ENCODE peak calls at places on chromosomes 3 and 15, in eight cellular contexts. P, E, D, Y, N, A, W and Z are unnamed samples.

GRCh38 chr3:37249717-37250116 is 75.3 kb upstream of the LRRFIP2 start:
- DNase-seq in P (no peak), E (no peak), D (no peak), Y (no peak), N (no peak), A (no peak), W (no peak), Z (no peak)

GRCh38 chr15:37372064-37372463 is 271.7 kb upstream of the MEIS2 start:
- DNase-seq in P (no peak), E (no peak), D (no peak), Y (no peak), N (no peak), A (no peak), W (no peak), Z (no peak)

GRCh38 chr3:24451461-24452099 is 43.1 kb downstream of the THRB start:
- DNase-seq in P (no peak), E (no peak), D (no peak), Y (no peak), N (no peak), A (no peak), W (no peak), Z (peak; percentile 83)

GRCh38 chr15:73318463-73319351 is 50.1 kb downstream of the HCN4 start:
- DNase-seq in P (peak; percentile 94), E (no peak), D (no peak), Y (no peak), N (no peak), A (peak; percentile 46), W (no peak), Z (no peak)

GRCh38 chr3:64291345-64291744 is 66.1 kb upstream of the PRICKLE2 start:
- DNase-seq in P (no peak), E (no peak), D (no peak), Y (peak; percentile 86), N (no peak), A (no peak), W (no peak), Z (peak; percentile 24)

GRCh38 chr15:68636256-68636655 is 57.5 kb downstream of the CORO2B start:
- DNase-seq in P (no peak), E (no peak), D (no peak), Y (no peak), N (no peak), A (no peak), W (no peak), Z (no peak)

GRCh38 chr3:50274371-50275104 is 4.3 kb upstream of the LSMEM2 start:
- DNase-seq in P (peak; percentile 76), E (no peak), D (peak; percentile 70), Y (peak; percentile 21), N (peak; percentile 43), A (peak; percentile 73), W (peak; percentile 32), Z (peak; percentile 79)

GRCh38 chr3:117052356-117052755 is 342.8 kb downstream of the TUSC7 start:
- DNase-seq in P (no peak), E (no peak), D (no peak), Y (no peak), N (no peak), A (no peak), W (no peak), Z (no peak)

GRCh38 chr15:84749111-84749991 is 959 bp downstream of the ZNF592 start:
- DNase-seq in P (peak; percentile 66), E (no peak), D (peak; percentile 29), Y (no peak), N (no peak), A (peak; percentile 30), W (peak; percentile 26), Z (peak; percentile 47)

GRCh38 chr15:98062869-98063268 is 102.4 kb downstream of the ARRDC4 start:
- DNase-seq in P (no peak), E (no peak), D (no peak), Y (no peak), N (no peak), A (no peak), W (no peak), Z (no peak)

GRCh38 chr3:75224419-75224818 is 439.7 kb upstream of the FRG2C start:
- DNase-seq in P (no peak), E (no peak), D (no peak), Y (no peak), N (no peak), A (no peak), W (no peak), Z (no peak)

GRCh38 chr3:16279010-16279409 is 14.0 kb downstream of the OXNAD1 start:
- DNase-seq in P (no peak), E (no peak), D (no peak), Y (no peak), N (no peak), A (no peak), W (no peak), Z (no peak)

GRCh38 chr3:69746119-69746518 is 6.9 kb downstream of the MITF start:
- DNase-seq in P (no peak), E (no peak), D (no peak), Y (no peak), N (no peak), A (no peak), W (no peak), Z (no peak)

GRCh38 chr15:52257734-52258062 is 37.9 kb downstream of the MYO5C start:
- DNase-seq in P (no peak), E (no peak), D (no peak), Y (no peak), N (no peak), A (no peak), W (no peak), Z (no peak)

GRCh38 chr3:37534940-37535339 is 326.7 kb upstream of the CTDSPL start:
- DNase-seq in P (no peak), E (no peak), D (no peak), Y (no peak), N (no peak), A (no peak), W (no peak), Z (no peak)

GRCh38 chr15:57635300-57635944 is 43.7 kb downstream of the MYZAP start:
- DNase-seq in P (no peak), E (no peak), D (no peak), Y (no peak), N (no peak), A (no peak), W (no peak), Z (no peak)

GRCh38 chr15:35958021-35958420 is 412.1 kb upstream of the DPH6 start:
- DNase-seq in P (no peak), E (no peak), D (no peak), Y (no peak), N (no peak), A (no peak), W (no peak), Z (no peak)

GRCh38 chr3:155995525-155996370 is 124.6 kb upstream of the KCNAB1 start:
- DNase-seq in P (no peak), E (no peak), D (no peak), Y (peak; percentile 57), N (no peak), A (no peak), W (no peak), Z (no peak)